ENCODE peak calls at places on chromosomes 6 and 20, in ten cellular contexts. One of them, this sample, is unnamed.

GRCh38 chr6:45562171-45562570 is 184.4 kb upstream of the SUPT3H start:
- DNase-seq in suprapubic skin: no peak
- DNase-seq in fibroblast of lung: no peak
- DNase-seq in type B pancreatic cell: no peak
- DNase-seq in AG09319: no peak
- DNase-seq in A549: no peak
- DNase-seq in mammary epithelial cell: no peak
- DNase-seq in epithelial cell of proximal tubule: no peak
- DNase-seq in Calu3: no peak
- DNase-seq in fibroblast of mammary gland: no peak
- DNase-seq in this sample: no peak

GRCh38 chr20:10673831-10674683 is at the start of gene JAG1:
- DNase-seq in mammary epithelial cell: peak
- DNase-seq in epithelial cell of proximal tubule: no peak
- DNase-seq in A549: peak
- DNase-seq in AG09319: peak
- DNase-seq in Calu3: peak
- DNase-seq in type B pancreatic cell: peak
- DNase-seq in fibroblast of lung: peak
- DNase-seq in suprapubic skin: peak
- DNase-seq in fibroblast of mammary gland: peak
- DNase-seq in this sample: peak

GRCh38 chr6:118980063-118980462 is 45.1 kb upstream of the MCM9 start:
- DNase-seq in suprapubic skin: no peak
- DNase-seq in type B pancreatic cell: no peak
- DNase-seq in fibroblast of lung: no peak
- DNase-seq in AG09319: no peak
- DNase-seq in A549: peak
- DNase-seq in epithelial cell of proximal tubule: no peak
- DNase-seq in fibroblast of mammary gland: peak
- DNase-seq in mammary epithelial cell: peak
- DNase-seq in Calu3: peak
- DNase-seq in this sample: no peak

GRCh38 chr6:13012977-13013680 is 296.6 kb downstream of the PHACTR1 start:
- DNase-seq in suprapubic skin: peak
- DNase-seq in epithelial cell of proximal tubule: no peak
- DNase-seq in mammary epithelial cell: no peak
- DNase-seq in type B pancreatic cell: no peak
- DNase-seq in fibroblast of mammary gland: no peak
- DNase-seq in fibroblast of lung: no peak
- DNase-seq in Calu3: peak
- DNase-seq in AG09319: no peak
- DNase-seq in A549: no peak
- DNase-seq in this sample: peak

GRCh38 chr6:20159098-20159497 is 53.2 kb downstream of the MBOAT1 start:
- DNase-seq in A549: no peak
- DNase-seq in epithelial cell of proximal tubule: no peak
- DNase-seq in suprapubic skin: no peak
- DNase-seq in type B pancreatic cell: no peak
- DNase-seq in AG09319: no peak
- DNase-seq in Calu3: no peak
- DNase-seq in fibroblast of lung: no peak
- DNase-seq in fibroblast of mammary gland: no peak
- DNase-seq in mammary epithelial cell: no peak
- DNase-seq in this sample: no peak

GRCh38 chr6:53573299-53573698 is 28.4 kb upstream of the GCLC start:
- DNase-seq in fibroblast of lung: no peak
- DNase-seq in epithelial cell of proximal tubule: no peak
- DNase-seq in mammary epithelial cell: no peak
- DNase-seq in fibroblast of mammary gland: no peak
- DNase-seq in AG09319: no peak
- DNase-seq in type B pancreatic cell: no peak
- DNase-seq in Calu3: no peak
- DNase-seq in suprapubic skin: no peak
- DNase-seq in A549: no peak
- DNase-seq in this sample: no peak

GRCh38 chr6:55898342-55898741 is 23.0 kb upstream of the BMP5 start:
- DNase-seq in fibroblast of mammary gland: no peak
- DNase-seq in A549: peak
- DNase-seq in mammary epithelial cell: no peak
- DNase-seq in fibroblast of lung: peak
- DNase-seq in suprapubic skin: no peak
- DNase-seq in type B pancreatic cell: no peak
- DNase-seq in AG09319: no peak
- DNase-seq in Calu3: no peak
- DNase-seq in epithelial cell of proximal tubule: no peak
- DNase-seq in this sample: no peak

GRCh38 chr6:44508646-44509045 is 121.1 kb downstream of the CDC5L start:
- DNase-seq in AG09319: peak
- DNase-seq in fibroblast of lung: peak
- DNase-seq in mammary epithelial cell: peak
- DNase-seq in type B pancreatic cell: no peak
- DNase-seq in Calu3: no peak
- DNase-seq in fibroblast of mammary gland: peak
- DNase-seq in epithelial cell of proximal tubule: no peak
- DNase-seq in A549: no peak
- DNase-seq in suprapubic skin: no peak
- DNase-seq in this sample: no peak

GRCh38 chr20:62906647-62907375 is 19.5 kb downstream of the DIDO1 start:
- DNase-seq in suprapubic skin: no peak
- DNase-seq in fibroblast of lung: no peak
- DNase-seq in AG09319: no peak
- DNase-seq in fibroblast of mammary gland: no peak
- DNase-seq in A549: no peak
- DNase-seq in mammary epithelial cell: no peak
- DNase-seq in type B pancreatic cell: no peak
- DNase-seq in epithelial cell of proximal tubule: no peak
- DNase-seq in Calu3: no peak
- DNase-seq in this sample: no peak

GRCh38 chr20:44073011-44073674 is 113.8 kb downstream of the JPH2 start:
- DNase-seq in type B pancreatic cell: peak
- DNase-seq in A549: no peak
- DNase-seq in suprapubic skin: no peak
- DNase-seq in Calu3: no peak
- DNase-seq in fibroblast of mammary gland: no peak
- DNase-seq in fibroblast of lung: no peak
- DNase-seq in AG09319: no peak
- DNase-seq in epithelial cell of proximal tubule: no peak
- DNase-seq in mammary epithelial cell: no peak
- DNase-seq in this sample: no peak

GRCh38 chr6:83226517-83226916 is 33.4 kb downstream of the RWDD2A start:
- DNase-seq in suprapubic skin: no peak
- DNase-seq in fibroblast of lung: peak
- DNase-seq in fibroblast of mammary gland: peak
- DNase-seq in A549: no peak
- DNase-seq in Calu3: no peak
- DNase-seq in epithelial cell of proximal tubule: no peak
- DNase-seq in mammary epithelial cell: no peak
- DNase-seq in type B pancreatic cell: no peak
- DNase-seq in AG09319: no peak
- DNase-seq in this sample: no peak

GRCh38 chr6:170135821-170136471 is 154.9 kb downstream of the DLL1 start:
- DNase-seq in epithelial cell of proximal tubule: no peak
- DNase-seq in type B pancreatic cell: peak
- DNase-seq in Calu3: no peak
- DNase-seq in A549: no peak
- DNase-seq in fibroblast of mammary gland: no peak
- DNase-seq in suprapubic skin: peak
- DNase-seq in fibroblast of lung: no peak
- DNase-seq in mammary epithelial cell: no peak
- DNase-seq in AG09319: no peak
- DNase-seq in this sample: peak

GRCh38 chr20:5780233-5781217 is 30.3 kb downstream of the SHLD1 start:
- DNase-seq in A549: no peak
- DNase-seq in mammary epithelial cell: peak
- DNase-seq in fibroblast of mammary gland: no peak
- DNase-seq in AG09319: no peak
- DNase-seq in epithelial cell of proximal tubule: no peak
- DNase-seq in type B pancreatic cell: no peak
- DNase-seq in fibroblast of lung: peak
- DNase-seq in Calu3: no peak
- DNase-seq in suprapubic skin: no peak
- DNase-seq in this sample: no peak

DNA sequence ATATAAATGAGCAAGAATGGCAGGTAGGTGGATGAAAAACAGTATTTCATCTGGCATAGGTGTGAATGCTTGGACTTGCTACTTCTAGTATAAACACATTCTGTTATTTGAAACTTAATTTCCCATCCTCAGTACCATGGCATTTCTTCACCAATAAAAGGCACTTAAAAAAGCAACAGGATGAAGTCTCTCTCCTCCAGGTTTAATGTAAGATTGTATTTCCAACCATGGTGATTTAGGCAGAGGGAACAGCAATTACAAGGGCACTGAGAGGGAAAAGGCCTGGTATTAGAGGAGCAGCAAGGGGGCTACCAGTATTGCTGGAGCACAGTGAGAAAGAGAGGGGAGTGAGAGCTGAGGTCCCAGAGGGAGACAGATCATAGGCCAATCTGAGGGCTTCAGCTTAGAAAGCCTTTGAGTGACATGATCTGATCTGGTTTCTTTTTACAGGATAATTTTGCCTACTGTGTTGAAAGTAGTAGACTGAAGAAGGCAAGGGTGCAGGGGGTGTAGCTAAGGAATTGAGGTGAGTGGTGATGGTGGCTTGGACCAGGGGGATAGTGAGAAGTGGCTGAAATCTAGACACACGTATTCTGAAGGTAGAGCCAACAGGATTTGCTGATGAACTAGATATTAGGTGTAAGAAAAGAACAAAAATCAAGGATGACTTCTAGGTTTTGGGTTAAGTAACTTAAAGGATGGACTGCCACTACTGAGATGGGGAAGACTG is 67.8 kb upstream of the SMIM29 start:
- DNase-seq in mammary epithelial cell: no peak
- DNase-seq in fibroblast of mammary gland: no peak
- DNase-seq in suprapubic skin: no peak
- DNase-seq in type B pancreatic cell: no peak
- DNase-seq in A549: no peak
- DNase-seq in fibroblast of lung: no peak
- DNase-seq in Calu3: no peak
- DNase-seq in AG09319: no peak
- DNase-seq in epithelial cell of proximal tubule: no peak
- DNase-seq in this sample: no peak
- TF ChIP-seq CTCF in mammary epithelial cell: no peak
- TF ChIP-seq CTCF in fibroblast of mammary gland: no peak
- TF ChIP-seq CTCF in suprapubic skin: no peak
- TF ChIP-seq CTCF in type B pancreatic cell: no peak
- TF ChIP-seq CTCF in A549: no peak
- TF ChIP-seq CTCF in fibroblast of lung: no peak
- TF ChIP-seq CTCF in Calu3: no peak
- TF ChIP-seq CTCF in AG09319: no peak
- TF ChIP-seq CTCF in epithelial cell of proximal tubule: no peak
- TF ChIP-seq CTCF in this sample: no peak

DNA sequence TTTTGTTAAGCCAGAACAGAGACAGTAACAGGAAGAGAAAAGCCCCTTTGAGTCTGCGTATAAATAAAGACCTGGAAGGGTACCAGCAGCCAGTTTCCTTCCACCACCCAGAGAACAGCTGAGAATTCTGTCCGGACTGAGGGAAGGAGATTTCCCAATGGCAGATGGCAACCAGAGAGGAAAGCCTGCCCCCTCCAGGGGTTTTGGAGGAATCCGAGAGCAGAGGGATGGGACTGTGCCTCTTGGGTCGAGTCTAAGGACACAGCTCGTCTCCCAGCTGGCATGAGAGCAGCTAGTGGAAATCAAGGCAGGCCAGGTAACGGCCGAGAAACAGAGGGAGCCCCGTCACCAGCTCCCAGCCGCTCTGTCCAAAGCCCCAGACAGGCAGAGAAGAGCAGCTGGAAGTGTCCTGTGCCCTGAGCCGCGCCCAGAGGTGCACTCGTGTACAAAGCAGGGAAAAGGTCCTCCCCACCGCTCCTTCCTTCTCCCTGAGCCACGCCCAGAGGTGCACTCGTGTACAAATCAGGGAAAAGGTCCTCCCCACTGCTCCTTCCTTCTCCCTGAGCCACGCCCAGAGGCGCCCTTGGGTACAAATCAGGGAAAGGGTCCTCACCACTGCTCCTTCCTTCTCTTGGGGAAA is 134.0 kb upstream of the SNX9 start:
- DNase-seq in fibroblast of lung: no peak
- DNase-seq in Calu3: peak
- DNase-seq in fibroblast of mammary gland: no peak
- DNase-seq in A549: peak
- DNase-seq in epithelial cell of proximal tubule: no peak
- DNase-seq in suprapubic skin: no peak
- DNase-seq in mammary epithelial cell: no peak
- DNase-seq in AG09319: no peak
- DNase-seq in type B pancreatic cell: no peak
- DNase-seq in this sample: no peak
- TF ChIP-seq CTCF in fibroblast of lung: no peak
- TF ChIP-seq CTCF in Calu3: no peak
- TF ChIP-seq CTCF in fibroblast of mammary gland: peak
- TF ChIP-seq CTCF in A549: no peak
- TF ChIP-seq CTCF in epithelial cell of proximal tubule: no peak
- TF ChIP-seq CTCF in suprapubic skin: no peak
- TF ChIP-seq CTCF in mammary epithelial cell: no peak
- TF ChIP-seq CTCF in AG09319: peak
- TF ChIP-seq CTCF in type B pancreatic cell: no peak
- TF ChIP-seq CTCF in this sample: no peak

DNA sequence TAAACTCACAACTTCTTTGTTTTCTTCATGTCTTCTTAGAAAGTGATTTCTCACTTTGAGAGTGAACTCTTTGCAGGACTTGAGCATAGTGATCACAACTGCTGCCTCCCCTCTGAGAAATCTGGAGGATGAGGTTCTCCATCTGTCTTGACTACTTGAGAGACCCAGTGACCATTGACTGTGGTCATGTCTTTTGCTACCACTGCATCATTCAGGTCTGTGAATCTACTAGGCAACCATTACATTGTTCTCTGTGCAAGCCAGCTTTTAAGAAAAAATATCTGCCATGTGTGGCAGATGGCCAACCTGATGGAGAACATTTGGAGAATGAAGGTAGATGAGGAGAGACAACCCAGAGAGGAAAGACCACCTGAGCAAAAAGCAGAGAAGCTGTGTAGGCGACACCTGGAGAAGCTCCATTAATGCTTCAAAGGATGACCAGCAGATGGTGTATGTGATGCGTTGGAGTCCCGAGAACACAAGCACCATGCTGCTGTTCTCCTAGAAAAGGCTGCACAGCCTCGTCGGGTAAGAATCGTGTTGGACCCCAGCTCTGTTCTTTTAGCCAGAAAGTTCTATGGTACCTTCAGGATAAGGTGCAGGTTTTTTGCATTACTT is 25.1 kb upstream of the TRIM26 start:
- DNase-seq in fibroblast of mammary gland: peak
- DNase-seq in A549: peak
- DNase-seq in Calu3: peak
- DNase-seq in suprapubic skin: no peak
- DNase-seq in type B pancreatic cell: no peak
- DNase-seq in AG09319: no peak
- DNase-seq in fibroblast of lung: peak
- DNase-seq in epithelial cell of proximal tubule: no peak
- DNase-seq in mammary epithelial cell: no peak
- DNase-seq in this sample: no peak
- TF ChIP-seq CTCF in fibroblast of mammary gland: peak
- TF ChIP-seq CTCF in A549: peak
- TF ChIP-seq CTCF in Calu3: peak
- TF ChIP-seq CTCF in suprapubic skin: no peak
- TF ChIP-seq CTCF in type B pancreatic cell: peak
- TF ChIP-seq CTCF in AG09319: peak
- TF ChIP-seq CTCF in fibroblast of lung: peak
- TF ChIP-seq CTCF in epithelial cell of proximal tubule: peak
- TF ChIP-seq CTCF in mammary epithelial cell: peak
- TF ChIP-seq CTCF in this sample: peak

GRCh38 chr20:47231382-47232042 is 125.0 kb downstream of the ZMYND8 start:
- DNase-seq in fibroblast of mammary gland: no peak
- DNase-seq in type B pancreatic cell: no peak
- DNase-seq in Calu3: no peak
- DNase-seq in suprapubic skin: no peak
- DNase-seq in A549: no peak
- DNase-seq in epithelial cell of proximal tubule: no peak
- DNase-seq in fibroblast of lung: peak
- DNase-seq in AG09319: peak
- DNase-seq in mammary epithelial cell: no peak
- DNase-seq in this sample: no peak
- TF ChIP-seq CTCF in fibroblast of mammary gland: no peak
- TF ChIP-seq CTCF in type B pancreatic cell: no peak
- TF ChIP-seq CTCF in Calu3: no peak
- TF ChIP-seq CTCF in suprapubic skin: no peak
- TF ChIP-seq CTCF in A549: no peak
- TF ChIP-seq CTCF in epithelial cell of proximal tubule: no peak
- TF ChIP-seq CTCF in fibroblast of lung: no peak
- TF ChIP-seq CTCF in AG09319: no peak
- TF ChIP-seq CTCF in mammary epithelial cell: no peak
- TF ChIP-seq CTCF in this sample: peak